ENCODE peak calls at places on chromosomes 13 and 19, in ten cellular contexts. P, Q, O, N, K, M, I, L, A and Z are unnamed samples.

GRCh38 chr13:106262886-106263285 is 272.6 kb downstream of the EFNB2 start:
- DNase-seq in P (no peak), Q (no peak), O (no peak), N (no peak), K (no peak), M (no peak), I (no peak), L (no peak), A (no peak), Z (no peak)

GRCh38 chr13:50747939-50748338 is 95.6 kb downstream of the DLEU7 start:
- DNase-seq in P (no peak), Q (no peak), O (no peak), N (no peak), K (no peak), M (no peak), I (no peak), L (no peak), A (no peak), Z (no peak)

GRCh38 chr13:85970727-85971126 is 171.5 kb upstream of the SLITRK6 start:
- DNase-seq in P (no peak), Q (no peak), O (no peak), N (no peak), K (peak), M (no peak), I (peak), L (no peak), A (peak), Z (no peak)

GRCh38 chr19:13723206-13723605 is 41.1 kb upstream of the MRI1 start:
- DNase-seq in P (no peak), Q (no peak), O (no peak), N (no peak), K (peak), M (no peak), I (peak), L (no peak), A (peak), Z (no peak)

GRCh38 chr19:48043675-48044258 is at the start of gene CABP5:
- DNase-seq in P (no peak), Q (no peak), O (no peak), N (no peak), K (no peak), M (no peak), I (no peak), L (no peak), A (no peak), Z (no peak)

GRCh38 chr19:55640043-55640576 is 692 bp upstream of the ZNF580 start:
- DNase-seq in P (peak), Q (no peak), O (no peak), N (peak), K (peak), M (no peak), I (peak), L (peak), A (no peak), Z (peak)

GRCh38 chr13:111978536-111978935 is 88.4 kb upstream of the SOX1 start:
- DNase-seq in P (no peak), Q (no peak), O (no peak), N (no peak), K (no peak), M (no peak), I (no peak), L (no peak), A (no peak), Z (no peak)

GRCh38 chr19:9467161-9467560 is 31.3 kb downstream of the ZNF560 start:
- DNase-seq in P (no peak), Q (no peak), O (no peak), N (no peak), K (no peak), M (no peak), I (no peak), L (no peak), A (no peak), Z (no peak)

GRCh38 chr19:35991731-35992450 is 3.1 kb upstream of the SDHAF1 start:
- DNase-seq in P (no peak), Q (no peak), O (no peak), N (no peak), K (no peak), M (no peak), I (no peak), L (no peak), A (no peak), Z (no peak)

GRCh38 chr13:113049521-113049941 is 56.1 kb upstream of the F7 start:
- DNase-seq in P (no peak), Q (no peak), O (no peak), N (no peak), K (no peak), M (no peak), I (no peak), L (no peak), A (no peak), Z (no peak)

GRCh38 chr13:29436291-29436690 is 159.2 kb downstream of the SLC7A1 start:
- DNase-seq in P (no peak), Q (no peak), O (no peak), N (no peak), K (peak), M (peak), I (peak), L (no peak), A (peak), Z (no peak)

GRCh38 chr19:5624154-5624663 is 1.3 kb downstream of the SAFB start:
- DNase-seq in P (peak), Q (no peak), O (peak), N (peak), K (peak), M (peak), I (peak), L (peak), A (peak), Z (peak)

GRCh38 chr19:11693505-11694499 is 44.9 kb downstream of the ZNF823 start:
- DNase-seq in P (peak), Q (no peak), O (no peak), N (peak), K (peak), M (no peak), I (peak), L (peak), A (peak), Z (peak)

GRCh38 chr19:1295169-1296012 is 9.7 kb downstream of the EFNA2 start:
- DNase-seq in P (peak), Q (no peak), O (no peak), N (no peak), K (peak), M (no peak), I (no peak), L (no peak), A (no peak), Z (peak)

GRCh38 chr19:30564551-30565011 is 192.4 kb downstream of the ZNF536 start:
- DNase-seq in P (no peak), Q (no peak), O (no peak), N (no peak), K (no peak), M (no peak), I (no peak), L (no peak), A (no peak), Z (peak)

GRCh38 chr13:33676045-33676699 is 141.8 kb upstream of the RFC3 start:
- DNase-seq in P (no peak), Q (no peak), O (no peak), N (no peak), K (no peak), M (no peak), I (peak), L (peak), A (peak), Z (no peak)

GRCh38 chr13:27965740-27966640 is 3.1 kb downstream of the CDX2 start:
- DNase-seq in P (peak), Q (no peak), O (no peak), N (peak), K (no peak), M (no peak), I (no peak), L (no peak), A (no peak), Z (peak)

GRCh38 chr13:66347718-66348117 is 882.4 kb downstream of the PCDH9 start:
- DNase-seq in P (no peak), Q (no peak), O (no peak), N (no peak), K (no peak), M (no peak), I (peak), L (no peak), A (no peak), Z (no peak)

GRCh38 chr13:113034451-113035208 is 65.6 kb downstream of the MCF2L start:
- DNase-seq in P (peak), Q (no peak), O (peak), N (peak), K (peak), M (no peak), I (peak), L (no peak), A (peak), Z (peak)

GRCh38 chr19:41166888-41167804 is 25.9 kb upstream of the CYP2S1 start:
- DNase-seq in P (no peak), Q (no peak), O (no peak), N (no peak), K (no peak), M (no peak), I (no peak), L (no peak), A (no peak), Z (peak)

GRCh38 chr19:12938536-12939291 is at the start of gene CALR:
- DNase-seq in P (no peak), Q (no peak), O (no peak), N (peak), K (peak), M (no peak), I (peak), L (no peak), A (peak), Z (peak)

GRCh38 chr19:4633140-4633967 is 6.0 kb upstream of the TNFAIP8L1 start:
- DNase-seq in P (peak), Q (peak), O (no peak), N (peak), K (peak), M (no peak), I (peak), L (peak), A (peak), Z (peak)

GRCh38 chr13:84570831-84571230 is 688.6 kb upstream of the SLITRK1 start:
- DNase-seq in P (no peak), Q (no peak), O (no peak), N (no peak), K (no peak), M (no peak), I (peak), L (no peak), A (no peak), Z (no peak)

GRCh38 chr13:105773887-105774538 is 761.4 kb downstream of the EFNB2 start:
- DNase-seq in P (no peak), Q (no peak), O (no peak), N (peak), K (peak), M (no peak), I (peak), L (peak), A (peak), Z (no peak)

GRCh38 chr13:97434417-97435296 is 688 bp downstream of the RAP2A start:
- DNase-seq in P (peak), Q (peak), O (peak), N (peak), K (peak), M (peak), I (peak), L (no peak), A (peak), Z (peak)

GRCh38 chr13:97435794-97436193 is 1.8 kb downstream of the RAP2A start:
- DNase-seq in P (no peak), Q (no peak), O (no peak), N (no peak), K (no peak), M (no peak), I (peak), L (no peak), A (no peak), Z (no peak)

GRCh38 chr13:97437729-97438128 is 3.8 kb downstream of the RAP2A start:
- DNase-seq in P (no peak), Q (no peak), O (no peak), N (no peak), K (no peak), M (no peak), I (no peak), L (no peak), A (no peak), Z (no peak)

GRCh38 chr13:97435297-97435682 is 1.3 kb downstream of the RAP2A start:
- DNase-seq in P (no peak), Q (no peak), O (no peak), N (no peak), K (no peak), M (no peak), I (no peak), L (no peak), A (no peak), Z (no peak)

GRCh38 chr13:97436845-97437244 is 2.9 kb downstream of the RAP2A start:
- DNase-seq in P (no peak), Q (no peak), O (no peak), N (no peak), K (no peak), M (no peak), I (no peak), L (no peak), A (no peak), Z (no peak)
- H3K4me3 ChIP-seq in P (peak), Q (peak), O (no peak), N (no peak), K (peak), M (no peak), I (no peak), L (no peak), A (no peak), Z (no peak)

GRCh38 chr19:32669205-32669785 is 5.7 kb downstream of the ANKRD27 start:
- DNase-seq in P (no peak), Q (no peak), O (no peak), N (no peak), K (no peak), M (no peak), I (no peak), L (no peak), A (no peak), Z (no peak)
- H3K4me3 ChIP-seq in P (no peak), Q (no peak), O (no peak), N (no peak), K (no peak), M (no peak), I (no peak), L (no peak), A (no peak), Z (no peak)

GRCh38 chr13:23321534-23322241 is 111.8 kb downstream of the SACS start:
- DNase-seq in P (no peak), Q (no peak), O (peak), N (no peak), K (peak), M (peak), I (peak), L (peak), A (peak), Z (no peak)

GRCh38 chr13:23322353-23323336 is 110.9 kb downstream of the SACS start:
- DNase-seq in P (no peak), Q (no peak), O (no peak), N (no peak), K (no peak), M (no peak), I (peak), L (no peak), A (peak), Z (peak)

GRCh38 chr13:23323946-23324709 is 109.4 kb downstream of the SACS start:
- DNase-seq in P (no peak), Q (no peak), O (no peak), N (peak), K (no peak), M (no peak), I (peak), L (no peak), A (peak), Z (peak)

GRCh38 chr13:23319915-23320224 is 113.6 kb downstream of the SACS start:
- DNase-seq in P (no peak), Q (no peak), O (no peak), N (no peak), K (no peak), M (no peak), I (no peak), L (no peak), A (no peak), Z (no peak)

DNA sequence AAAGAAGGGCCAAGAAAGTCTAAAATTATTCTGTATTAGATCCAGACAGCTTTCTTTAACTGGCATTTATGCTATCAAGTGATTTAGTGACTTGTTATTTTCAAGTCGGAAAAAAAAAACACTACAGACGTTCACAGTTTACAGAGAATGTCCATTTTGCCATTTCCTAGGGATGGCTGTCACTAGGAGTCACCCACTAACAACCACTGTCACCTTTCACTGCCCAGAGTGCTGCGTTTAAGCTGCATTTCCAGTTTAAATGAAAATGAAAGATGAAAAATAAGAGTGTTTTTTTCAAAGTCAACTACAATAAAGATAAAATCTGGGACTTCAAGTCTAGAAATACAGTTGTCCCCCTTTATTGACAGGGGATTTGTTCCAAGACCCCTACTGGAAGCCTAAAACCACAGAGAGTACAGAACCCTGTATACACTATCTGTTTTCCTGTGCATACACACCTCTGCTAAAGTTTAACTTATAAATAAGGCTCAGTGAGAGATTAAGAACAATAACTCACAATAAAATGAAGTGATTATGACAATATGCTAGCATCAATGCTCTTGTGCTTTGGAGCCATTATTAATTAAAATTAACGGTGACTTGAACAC is 112.5 kb downstream of the SACS start:
- DNase-seq in P (no peak), Q (no peak), O (no peak), N (no peak), K (peak), M (no peak), I (no peak), L (no peak), A (peak), Z (no peak)
- H3K4me3 ChIP-seq in P (peak), Q (peak), O (no peak), N (no peak), K (peak), M (no peak), I (no peak), L (no peak), A (peak), Z (no peak)

GRCh38 chr13:26867451-26868067 is 107.0 kb upstream of the GPR12 start:
- DNase-seq in P (no peak), Q (no peak), O (no peak), N (peak), K (peak), M (no peak), I (peak), L (no peak), A (peak), Z (peak)

GRCh38 chr13:26878465-26878864 is 117.9 kb upstream of the GPR12 start:
- DNase-seq in P (no peak), Q (no peak), O (no peak), N (no peak), K (no peak), M (no peak), I (no peak), L (no peak), A (no peak), Z (no peak)

GRCh38 chr13:26872444-26873173 is 112.0 kb upstream of the GPR12 start:
- DNase-seq in P (peak), Q (no peak), O (peak), N (peak), K (peak), M (no peak), I (peak), L (no peak), A (peak), Z (peak)

GRCh38 chr13:26873174-26873698 is 112.7 kb upstream of the GPR12 start:
- DNase-seq in P (no peak), Q (no peak), O (no peak), N (no peak), K (no peak), M (no peak), I (no peak), L (no peak), A (no peak), Z (no peak)
- H3K4me3 ChIP-seq in P (peak), Q (no peak), O (no peak), N (no peak), K (no peak), M (no peak), I (no peak), L (no peak), A (no peak), Z (no peak)

DNA sequence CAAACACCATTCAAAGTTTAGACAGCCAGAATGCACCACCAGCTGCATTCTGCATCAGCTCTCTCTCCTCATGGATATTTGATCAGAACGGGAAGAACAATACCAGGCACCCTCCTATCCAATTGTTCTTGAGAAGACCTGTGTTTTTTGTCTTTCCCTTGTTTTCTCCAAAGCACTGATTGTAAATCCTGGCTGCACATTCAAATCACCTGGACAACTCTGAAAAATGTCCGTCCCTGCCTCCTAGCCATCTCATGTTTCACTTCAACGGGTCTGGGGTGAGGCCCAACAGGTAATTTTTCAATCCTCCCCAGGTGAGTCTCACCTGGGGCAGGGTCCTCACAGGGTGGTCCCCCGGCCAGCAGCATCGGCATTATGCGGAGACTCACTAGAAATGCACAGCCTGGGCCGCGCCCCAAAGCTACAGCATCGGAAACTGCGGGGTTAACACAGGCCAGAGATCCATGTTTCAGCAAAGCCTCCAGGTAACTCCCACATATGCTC is 5.5 kb downstream of the IRS2 start:
- DNase-seq in P (no peak), Q (no peak), O (no peak), N (no peak), K (no peak), M (no peak), I (peak), L (no peak), A (no peak), Z (no peak)
- H3K4me3 ChIP-seq in P (peak), Q (peak), O (peak), N (no peak), K (peak), M (peak), I (peak), L (peak), A (peak), Z (no peak)

DNA sequence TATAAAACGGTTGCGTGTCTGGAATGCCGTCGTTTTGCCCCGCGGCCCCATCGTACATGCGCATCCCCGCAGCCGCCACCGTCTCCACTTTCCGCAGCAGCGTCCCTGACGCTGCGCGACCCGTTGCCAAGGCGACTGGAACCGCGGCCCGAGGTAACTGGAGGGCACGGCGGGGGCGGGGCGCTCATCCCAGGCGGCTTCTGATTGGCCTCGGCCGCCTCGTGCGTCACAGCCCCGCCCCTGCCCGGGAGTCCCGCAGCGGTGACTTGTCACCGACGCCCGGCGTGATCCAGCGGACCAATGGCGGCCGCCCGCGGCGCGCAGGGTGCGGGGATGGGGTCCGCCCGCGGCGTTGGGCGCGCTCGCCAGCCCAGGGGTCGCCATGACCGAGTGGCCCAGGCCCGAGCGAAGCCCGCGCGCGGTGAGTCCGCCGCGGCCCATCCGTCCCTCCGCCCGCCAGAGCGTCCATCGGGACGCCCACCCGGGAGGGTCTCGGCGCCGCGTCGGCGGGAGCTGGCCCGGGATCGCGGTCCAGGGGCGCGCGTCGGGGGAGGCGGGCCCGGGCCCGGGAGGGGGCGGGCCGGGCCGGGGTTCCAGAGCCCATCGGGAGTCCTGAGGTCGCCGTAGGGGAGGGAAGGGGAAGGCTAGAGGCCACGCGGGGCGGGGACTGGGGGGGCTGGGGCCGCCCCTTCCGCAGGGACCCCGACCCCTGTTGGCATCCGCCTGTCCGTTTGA is at the start of gene ZSCAN1:
- DNase-seq in P (peak), Q (no peak), O (peak), N (peak), K (peak), M (peak), I (peak), L (peak), A (no peak), Z (peak)
- H3K4me3 ChIP-seq in P (no peak), Q (peak), O (no peak), N (peak), K (peak), M (peak), I (no peak), L (peak), A (no peak), Z (peak)